ENCODE peak calls at places on chromosomes 16 and 17, in eight cellular contexts. I is A673, N is H1, O is PC-9, R is fibroblast of lung, E is neural progenitor cell, S is SK-N-MC, J is GM12878. B is an unnamed sample.
A peak's percentile ranks its signal among the peaks of the same experiment; 100 is the strongest.

GRCh38 chr16:84044108-84044488 is 1.5 kb upstream of the SLC38A8 start:
- DNase-seq in I (no peak), N (peak; percentile 19), S (no peak), E (peak; percentile 52), J (no peak), O (no peak), R (peak; percentile 14), B (no peak)

GRCh38 chr16:55703003-55704001 is 47.5 kb downstream of the SLC6A2 start:
- DNase-seq in E (peak; percentile 68), S (peak; percentile 16), I (peak; percentile 70), N (no peak), J (no peak), R (peak; percentile 44), O (peak; percentile 19), B (no peak)

GRCh38 chr17:78471635-78472034 is 93.2 kb downstream of the PGS1 start:
- DNase-seq in E (no peak), S (no peak), O (no peak), I (no peak), N (no peak), R (no peak), J (no peak), B (no peak)

GRCh38 chr16:2854700-2855309 is 3.2 kb downstream of the PRSS22 start:
- DNase-seq in E (no peak), S (no peak), J (no peak), I (no peak), N (no peak), O (no peak), R (no peak), B (no peak)

GRCh38 chr17:44920565-44920940 is 5.3 kb upstream of the GFAP start:
- DNase-seq in J (no peak), N (no peak), O (no peak), R (no peak), I (no peak), S (no peak), E (no peak), B (no peak)

GRCh38 chr17:17161121-17161520 is 45.0 kb downstream of the PLD6 start:
- DNase-seq in J (no peak), I (no peak), O (no peak), S (no peak), E (no peak), N (no peak), R (no peak), B (no peak)

GRCh38 chr17:36602924-36603384 is 1.6 kb downstream of the MRM1 start:
- DNase-seq in N (no peak), E (peak; percentile 84), S (peak; percentile 47), R (peak; percentile 62), I (peak; percentile 70), O (peak; percentile 49), J (peak; percentile 54), B (no peak)

GRCh38 chr16:82824408-82824807 is 197.6 kb downstream of the CDH13 start:
- DNase-seq in I (no peak), N (no peak), O (no peak), E (no peak), R (peak; percentile 14), J (no peak), S (no peak), B (no peak)

GRCh38 chr17:42774066-42774750 is 959 bp downstream of the VPS25 start:
- DNase-seq in N (no peak), E (no peak), J (no peak), I (no peak), O (no peak), R (peak; percentile 77), S (no peak), B (no peak)

GRCh38 chr16:77569406-77569805 is 134.6 kb upstream of the ADAMTS18 start:
- DNase-seq in I (no peak), O (no peak), N (no peak), J (no peak), R (no peak), E (no peak), S (no peak), B (no peak)

GRCh38 chr17:60901806-60902205 is 224.2 kb downstream of the BCAS3 start:
- DNase-seq in S (no peak), I (peak; percentile 26), J (no peak), R (peak; percentile 85), N (no peak), E (no peak), O (no peak), B (no peak)

GRCh38 chr16:30665155-30665829 is 7.1 kb downstream of the FBRS start:
- DNase-seq in R (no peak), J (no peak), E (no peak), N (no peak), O (no peak), S (no peak), I (no peak), B (no peak)

GRCh38 chr16:4123617-4124300 is 7.5 kb upstream of the ADCY9 start:
- DNase-seq in R (peak; percentile 62), S (no peak), I (no peak), O (peak; percentile 41), J (no peak), E (no peak), N (no peak), B (no peak)

GRCh38 chr16:11755022-11755760 is 12.5 kb upstream of the TXNDC11 start:
- DNase-seq in E (no peak), I (no peak), S (no peak), R (no peak), O (no peak), J (no peak), N (no peak), B (no peak)

GRCh38 chr16:10552998-10553491 is 27.4 kb downstream of the EMP2 start:
- DNase-seq in R (no peak), I (no peak), S (no peak), E (peak; percentile 35), N (no peak), O (peak; percentile 59), J (peak; percentile 49), B (no peak)

GRCh38 chr16:57667526-57668258 is 414 bp upstream of the ADGRG3 start:
- DNase-seq in S (no peak), O (no peak), J (no peak), I (no peak), R (no peak), N (no peak), E (no peak), B (no peak)

DNA sequence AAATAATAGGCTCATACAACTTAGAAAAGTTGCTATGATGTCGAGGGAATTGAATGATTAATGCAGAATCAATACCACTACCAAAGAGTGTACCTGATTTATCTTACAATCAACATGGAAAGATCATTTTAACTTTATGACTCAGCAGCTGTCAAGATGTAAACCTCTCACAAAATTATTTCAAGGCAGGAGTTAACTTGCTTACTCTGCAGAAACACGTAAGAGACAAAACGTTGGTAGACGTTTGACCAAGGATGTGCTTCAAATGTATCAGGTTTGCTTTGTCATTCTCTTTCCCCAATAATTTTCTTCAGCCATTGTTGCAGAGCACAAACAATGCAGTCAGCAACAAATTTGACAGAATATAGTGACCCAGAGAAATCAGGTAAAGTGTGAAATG is 415.8 kb upstream of the KIF2B start:
- DNase-seq in S (no peak), E (no peak), N (no peak), R (no peak), O (no peak), J (no peak), I (no peak), B (no peak)
- TF ChIP-seq EZH2 in S (no peak), E (no peak), N (no peak), R (no peak), O (no peak), J (no peak), I (no peak), B (no peak)

DNA sequence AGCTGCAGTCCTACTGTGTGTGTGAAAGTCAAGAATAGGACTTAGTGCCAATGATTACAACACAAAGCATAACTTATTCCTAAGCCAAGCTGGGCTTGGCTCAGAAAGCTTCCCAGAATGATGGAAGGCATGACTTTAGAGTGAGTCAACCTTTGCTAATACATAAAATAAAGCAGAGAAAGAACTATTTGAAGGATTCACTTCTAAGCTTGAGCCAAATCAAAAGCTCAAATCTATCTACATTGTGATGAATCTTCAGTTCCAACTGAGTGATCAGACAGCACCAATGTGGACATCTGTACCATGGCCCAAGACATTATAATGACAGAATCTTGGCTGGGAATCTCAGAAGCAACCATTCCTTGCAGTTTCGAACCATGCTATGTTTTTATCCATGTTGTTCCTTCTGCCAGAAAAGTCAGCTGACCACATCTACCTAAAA is 41.4 kb downstream of the SMG6 start:
- DNase-seq in I (no peak), S (no peak), R (peak; percentile 92), J (no peak), N (no peak), O (no peak), E (no peak), B (no peak)
- H3K27ac ChIP-seq in I (no peak overlapping the region), S (no peak overlapping the region), R (peak overlapping the region; percentile 24), J (peak overlapping the region; percentile 99), N (no peak overlapping the region), O (peak overlapping the region; percentile 18), E (no peak overlapping the region), B (peak overlapping the region; percentile 34)

DNA sequence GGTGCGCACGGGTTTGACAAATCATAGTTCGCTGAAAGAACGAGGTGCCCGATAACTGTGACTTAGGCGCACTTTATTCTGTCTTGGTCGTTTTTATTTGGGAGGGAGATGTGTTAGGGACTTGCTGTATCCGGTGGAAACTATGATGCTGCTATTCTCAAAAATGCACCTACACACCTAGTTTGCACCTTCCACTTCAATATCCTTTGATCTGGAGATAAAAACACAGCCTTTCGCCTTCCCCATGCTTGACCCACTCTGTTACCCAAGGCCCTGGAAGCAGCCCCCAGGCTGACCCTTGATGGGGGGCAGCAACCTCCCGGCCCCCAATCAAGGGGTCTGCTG is 15.0 kb upstream of the FOXF1 start:
- DNase-seq in I (no peak), N (no peak), R (no peak), O (no peak), S (no peak), J (no peak), E (no peak), B (no peak)
- H3K4me3 ChIP-seq in I (no peak overlapping the region), N (no peak overlapping the region), R (no peak overlapping the region), O (no peak overlapping the region), S (no peak overlapping the region), J (no peak overlapping the region), E (no peak overlapping the region), B (no peak overlapping the region)

GRCh38 chr16:89080251-89080853 is 13.3 kb upstream of the ACSF3 start:
- DNase-seq in S (no peak), E (no peak), I (no peak), J (no peak), O (no peak), N (no peak), R (no peak), B (no peak)

GRCh38 chr16:89079434-89079833 is 14.2 kb upstream of the ACSF3 start:
- DNase-seq in E (no peak), R (no peak), N (no peak), O (no peak), I (no peak), J (no peak), S (no peak), B (no peak)

GRCh38 chr16:89077076-89077475 is 16.6 kb upstream of the ACSF3 start:
- DNase-seq in N (no peak), O (no peak), S (no peak), J (no peak), E (no peak), R (no peak), I (no peak), B (no peak)

GRCh38 chr16:89076159-89076558 is 17.5 kb upstream of the ACSF3 start:
- DNase-seq in E (no peak), N (no peak), O (no peak), I (no peak), J (no peak), R (no peak), S (no peak), B (no peak)

DNA sequence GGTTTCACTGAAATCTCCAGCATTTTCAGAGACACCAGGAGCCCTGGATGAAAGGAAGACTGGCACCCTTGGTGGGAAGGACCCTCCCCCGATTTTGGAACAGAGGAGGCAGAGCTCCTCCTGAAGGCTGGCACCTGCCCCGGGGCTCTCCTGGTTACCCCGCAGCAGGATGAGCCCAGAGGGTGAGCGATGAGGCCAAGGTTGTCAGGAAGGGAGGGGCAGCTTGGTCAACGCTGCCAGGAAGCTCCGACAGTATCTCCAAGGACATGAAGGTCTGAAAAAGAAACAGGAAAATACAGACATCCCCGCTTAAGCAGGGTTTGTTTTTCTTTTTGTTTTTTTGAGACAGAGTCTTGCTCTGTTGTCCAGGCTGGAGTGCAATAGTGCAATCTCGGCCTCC is 15.5 kb upstream of the ACSF3 start:
- DNase-seq in J (no peak), I (no peak), S (no peak), O (no peak), E (no peak), R (no peak), N (no peak), B (no peak)
- TF ChIP-seq EZH2 in J (no peak), I (no peak), S (no peak), O (peak; percentile 37), E (no peak), R (no peak), N (no peak), B (no peak)

B was measured in keratinocyte.